ENCODE peak calls at places on chromosomes 5 and 9, in six cellular contexts. One of them, this sample, is unnamed.

GRCh38 chr9:79221084-79221483 is 350.7 kb upstream of the TLE4 start:
- ATAC-seq in HCT116: no peak
- ATAC-seq in K562: no peak
- ATAC-seq in upper lobe of left lung: no peak
- ATAC-seq in HepG2: no peak
- ATAC-seq in GM12878: no peak
- ATAC-seq in this sample: no peak

GRCh38 chr5:111299831-111300432 is 75.7 kb downstream of the CAMK4 start:
- ATAC-seq in HCT116: no peak
- ATAC-seq in K562: no peak
- ATAC-seq in upper lobe of left lung: no peak
- ATAC-seq in HepG2: no peak
- ATAC-seq in GM12878: peak; percentile 87
- ATAC-seq in this sample: no peak

GRCh38 chr9:3435732-3436131 is 90.1 kb downstream of the RFX3 start:
- ATAC-seq in HCT116: no peak
- ATAC-seq in K562: no peak
- ATAC-seq in upper lobe of left lung: no peak
- ATAC-seq in HepG2: no peak
- ATAC-seq in GM12878: no peak
- ATAC-seq in this sample: no peak

GRCh38 chr5:152527358-152528048 is 122.4 kb upstream of the NMUR2 start:
- ATAC-seq in HCT116: no peak
- ATAC-seq in K562: no peak
- ATAC-seq in upper lobe of left lung: no peak
- ATAC-seq in HepG2: no peak
- ATAC-seq in GM12878: peak; percentile 67
- ATAC-seq in this sample: no peak

GRCh38 chr9:27542519-27542918 is 12.9 kb upstream of the MOB3B start:
- ATAC-seq in HCT116: no peak
- ATAC-seq in K562: no peak
- ATAC-seq in upper lobe of left lung: no peak
- ATAC-seq in HepG2: no peak
- ATAC-seq in GM12878: no peak
- ATAC-seq in this sample: no peak

GRCh38 chr5:4192111-4192510 is 596.5 kb downstream of the IRX1 start:
- ATAC-seq in HCT116: no peak
- ATAC-seq in K562: peak; percentile 57
- ATAC-seq in upper lobe of left lung: no peak
- ATAC-seq in HepG2: no peak
- ATAC-seq in GM12878: no peak
- ATAC-seq in this sample: no peak

GRCh38 chr5:146052780-146053179 is 52.6 kb downstream of the PLAC8L1 start:
- ATAC-seq in HCT116: peak; percentile 77
- ATAC-seq in K562: peak; percentile 76
- ATAC-seq in upper lobe of left lung: no peak
- ATAC-seq in HepG2: peak; percentile 83
- ATAC-seq in GM12878: peak; percentile 70
- ATAC-seq in this sample: no peak

GRCh38 chr9:127187231-127187956 is 65.0 kb upstream of the ANGPTL2 start:
- ATAC-seq in HCT116: peak; percentile 87
- ATAC-seq in K562: peak; percentile 93
- ATAC-seq in upper lobe of left lung: peak; percentile 85
- ATAC-seq in HepG2: peak; percentile 79
- ATAC-seq in GM12878: no peak
- ATAC-seq in this sample: peak; percentile 83

GRCh38 chr9:94861589-94862241 is 135.2 kb downstream of the AOPEP start:
- ATAC-seq in HCT116: no peak
- ATAC-seq in K562: no peak
- ATAC-seq in upper lobe of left lung: peak; percentile 19
- ATAC-seq in HepG2: no peak
- ATAC-seq in GM12878: no peak
- ATAC-seq in this sample: peak; percentile 73

GRCh38 chr5:10631597-10631996 is 67.7 kb downstream of the ANKRD33B start:
- ATAC-seq in HCT116: no peak
- ATAC-seq in K562: no peak
- ATAC-seq in upper lobe of left lung: no peak
- ATAC-seq in HepG2: no peak
- ATAC-seq in GM12878: peak; percentile 9
- ATAC-seq in this sample: no peak
- H3K4me1 ChIP-seq in HCT116: peaks cover 78% of the 10 kb centered on the region
- H3K4me1 ChIP-seq in K562: peaks cover 12% of the 10 kb centered on the region
- H3K4me1 ChIP-seq in upper lobe of left lung: peaks cover 29% of the 10 kb centered on the region
- H3K4me1 ChIP-seq in HepG2: peaks cover 7% of the 10 kb centered on the region
- H3K4me1 ChIP-seq in GM12878: peaks cover 83% of the 10 kb centered on the region
- H3K4me1 ChIP-seq in this sample: peaks cover 21% of the 10 kb centered on the region

DNA sequence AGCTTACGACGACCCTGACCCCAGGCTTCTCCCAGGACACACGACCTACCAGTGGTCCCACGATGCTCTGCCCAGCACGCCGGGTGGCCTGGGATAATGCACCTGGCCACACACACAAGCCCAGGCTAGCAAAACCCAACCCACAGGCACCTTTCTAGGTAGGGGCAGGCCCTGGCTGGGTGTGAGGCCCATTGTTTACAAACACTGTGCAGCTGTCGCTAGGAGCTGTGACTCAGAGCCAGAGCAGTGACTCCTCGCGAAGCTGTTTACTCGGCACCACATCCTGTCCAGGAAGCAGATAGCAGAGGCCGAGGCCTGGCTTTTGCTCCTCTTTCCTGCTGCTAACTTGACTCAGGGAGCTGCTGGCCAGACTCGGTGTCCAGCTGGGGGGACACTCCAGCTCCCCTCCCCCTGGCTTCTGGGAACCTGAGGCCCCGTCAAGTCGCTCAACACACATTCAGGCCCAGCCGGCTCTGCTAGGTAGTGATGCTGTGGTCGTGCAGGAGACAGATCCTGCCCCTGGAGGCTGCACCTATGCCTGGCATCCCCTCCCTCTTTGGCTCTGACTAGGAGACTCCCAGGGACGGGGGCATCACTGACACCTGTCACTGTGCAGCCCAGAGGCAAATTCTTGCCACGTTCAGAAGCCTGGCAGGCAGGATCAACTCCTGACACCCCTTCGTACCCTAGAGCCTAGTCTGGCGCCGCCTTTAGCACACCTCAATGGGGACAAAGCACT is 12.8 kb upstream of the RALGDS start:
- ATAC-seq in HCT116: peak; percentile 79
- ATAC-seq in K562: peak; percentile 92
- ATAC-seq in upper lobe of left lung: peak; percentile 89
- ATAC-seq in HepG2: peak; percentile 98
- ATAC-seq in GM12878: peak; percentile 93
- ATAC-seq in this sample: peak; percentile 92
- TF ChIP-seq POLR2A in HCT116: no peak
- TF ChIP-seq POLR2A in K562: no peak
- TF ChIP-seq POLR2A in upper lobe of left lung: no peak
- TF ChIP-seq POLR2A in HepG2: no peak
- TF ChIP-seq POLR2A in GM12878: peak; percentile 70
- TF ChIP-seq POLR2A in this sample: no peak

GRCh38 chr5:9479361-9479760 is 66.5 kb downstream of the SEMA5A start:
- ATAC-seq in HCT116: no peak
- ATAC-seq in K562: no peak
- ATAC-seq in upper lobe of left lung: no peak
- ATAC-seq in HepG2: no peak
- ATAC-seq in GM12878: no peak
- ATAC-seq in this sample: no peak

GRCh38 chr5:9480499-9480898 is 65.4 kb downstream of the SEMA5A start:
- ATAC-seq in HCT116: no peak
- ATAC-seq in K562: no peak
- ATAC-seq in upper lobe of left lung: no peak
- ATAC-seq in HepG2: no peak
- ATAC-seq in GM12878: no peak
- ATAC-seq in this sample: no peak

GRCh38 chr5:9474241-9475002 is 71.5 kb downstream of the SEMA5A start:
- ATAC-seq in HCT116: no peak
- ATAC-seq in K562: no peak
- ATAC-seq in upper lobe of left lung: no peak
- ATAC-seq in HepG2: no peak
- ATAC-seq in GM12878: no peak
- ATAC-seq in this sample: no peak

GRCh38 chr5:9479981-9480380 is 65.9 kb downstream of the SEMA5A start:
- ATAC-seq in HCT116: no peak
- ATAC-seq in K562: no peak
- ATAC-seq in upper lobe of left lung: no peak
- ATAC-seq in HepG2: no peak
- ATAC-seq in GM12878: no peak
- ATAC-seq in this sample: no peak

DNA sequence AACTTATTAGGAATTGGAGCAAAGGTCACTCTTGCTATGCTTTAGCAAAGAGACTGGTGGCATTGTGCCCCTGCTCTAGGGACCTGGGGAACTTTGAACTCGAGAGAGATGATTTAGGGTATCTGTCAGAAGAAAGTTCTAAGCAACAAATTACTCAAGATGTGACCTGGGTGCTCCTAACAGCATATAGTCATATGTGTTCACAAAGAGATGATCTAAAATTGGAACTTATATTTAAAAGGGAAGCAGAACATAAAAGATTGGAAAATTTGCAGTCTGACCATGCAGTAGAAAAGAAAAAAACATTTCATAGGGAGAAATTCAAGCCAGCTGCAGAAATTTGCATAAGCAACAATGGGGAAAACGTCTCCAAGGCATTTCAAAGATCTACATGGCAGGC is 68.3 kb downstream of the SEMA5A start:
- ATAC-seq in HCT116: no peak
- ATAC-seq in K562: no peak
- ATAC-seq in upper lobe of left lung: no peak
- ATAC-seq in HepG2: no peak
- ATAC-seq in GM12878: no peak
- ATAC-seq in this sample: no peak
- TF ChIP-seq POLR2AphosphoS5 in HCT116: no peak
- TF ChIP-seq POLR2AphosphoS5 in K562: no peak
- TF ChIP-seq POLR2AphosphoS5 in upper lobe of left lung: no peak
- TF ChIP-seq POLR2AphosphoS5 in HepG2: no peak
- TF ChIP-seq POLR2AphosphoS5 in GM12878: no peak
- TF ChIP-seq POLR2AphosphoS5 in this sample: no peak

DNA sequence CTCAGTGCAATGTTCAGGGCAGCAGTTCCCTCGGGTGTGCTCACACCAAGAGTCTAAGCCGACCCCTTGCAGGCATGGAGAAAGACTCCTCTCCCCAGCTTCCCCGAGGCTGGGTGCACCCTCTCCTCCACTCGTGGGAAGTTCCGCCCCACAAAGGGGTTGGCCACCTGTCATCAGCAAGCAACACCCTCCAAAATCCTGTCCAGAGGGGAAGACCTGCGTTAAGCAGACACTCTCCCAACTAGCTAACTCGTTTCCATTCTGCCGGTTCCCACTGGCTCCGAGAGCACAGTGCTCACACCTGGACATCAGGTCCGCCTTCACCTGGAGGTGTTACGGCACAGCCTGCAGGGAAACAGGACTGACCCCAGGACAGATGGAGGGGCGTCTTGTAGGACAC is 117.9 kb upstream of the IRX4 start:
- ATAC-seq in HCT116: no peak
- ATAC-seq in K562: no peak
- ATAC-seq in upper lobe of left lung: no peak
- ATAC-seq in HepG2: no peak
- ATAC-seq in GM12878: no peak
- ATAC-seq in this sample: no peak
- H3K4me1 ChIP-seq in HCT116: no peaks in the 10 kb centered on the region
- H3K4me1 ChIP-seq in K562: no peaks in the 10 kb centered on the region
- H3K4me1 ChIP-seq in upper lobe of left lung: no peaks in the 10 kb centered on the region
- H3K4me1 ChIP-seq in HepG2: no peaks in the 10 kb centered on the region
- H3K4me1 ChIP-seq in GM12878: no peaks in the 10 kb centered on the region
- H3K4me1 ChIP-seq in this sample: no peaks in the 10 kb centered on the region

DNA sequence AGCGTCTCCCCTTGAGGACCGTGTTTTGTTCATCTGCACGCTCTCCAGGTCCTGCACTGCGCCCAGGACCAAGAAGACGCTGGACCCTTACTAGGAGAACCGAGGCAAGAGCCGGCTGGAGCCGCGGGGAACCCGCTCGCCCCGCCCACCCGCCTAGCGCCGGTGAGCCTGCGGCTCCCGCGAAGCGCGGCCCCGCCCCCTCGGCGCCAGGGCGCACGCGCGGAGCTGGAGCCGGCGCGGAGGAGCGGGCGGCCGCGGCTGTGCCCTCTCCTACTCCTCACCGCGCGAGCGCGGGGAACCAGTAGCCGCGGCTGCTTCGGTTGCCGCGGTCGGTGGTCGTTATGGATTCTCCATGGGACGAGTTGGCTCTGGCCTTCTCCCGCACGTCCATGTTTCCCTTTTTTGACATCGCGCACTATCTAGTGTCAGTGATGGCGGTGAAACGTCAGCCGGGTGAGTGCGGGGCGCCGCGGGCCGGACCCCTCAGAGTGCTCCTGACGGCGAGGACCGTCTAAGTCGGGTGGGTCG is at the start of gene TMEM38B:
- ATAC-seq in HCT116: peak; percentile 88
- ATAC-seq in K562: peak; percentile 85
- ATAC-seq in upper lobe of left lung: peak; percentile 99
- ATAC-seq in HepG2: peak; percentile 93
- ATAC-seq in GM12878: peak; percentile 88
- ATAC-seq in this sample: peak; percentile 95
- TF ChIP-seq POLR2A in HCT116: peak; percentile 78
- TF ChIP-seq POLR2A in K562: peak; percentile 78
- TF ChIP-seq POLR2A in upper lobe of left lung: no peak
- TF ChIP-seq POLR2A in HepG2: peak; percentile 74
- TF ChIP-seq POLR2A in GM12878: peak; percentile 71
- TF ChIP-seq POLR2A in this sample: peak; percentile 55

GRCh38 chr5:159743234-159743633 is 173.0 kb upstream of the ADRA1B start:
- ATAC-seq in HCT116: no peak
- ATAC-seq in K562: no peak
- ATAC-seq in upper lobe of left lung: no peak
- ATAC-seq in HepG2: no peak
- ATAC-seq in GM12878: no peak
- ATAC-seq in this sample: no peak
- TF ChIP-seq POLR2AphosphoS5 in HCT116: no peak
- TF ChIP-seq POLR2AphosphoS5 in K562: no peak
- TF ChIP-seq POLR2AphosphoS5 in upper lobe of left lung: no peak
- TF ChIP-seq POLR2AphosphoS5 in HepG2: no peak
- TF ChIP-seq POLR2AphosphoS5 in GM12878: no peak
- TF ChIP-seq POLR2AphosphoS5 in this sample: no peak

GRCh38 chr5:54645888-54646284 is 128.3 kb downstream of the SNX18 start:
- ATAC-seq in HCT116: no peak
- ATAC-seq in K562: no peak
- ATAC-seq in upper lobe of left lung: peak; percentile 25
- ATAC-seq in HepG2: no peak
- ATAC-seq in GM12878: no peak
- ATAC-seq in this sample: peak; percentile 17
- H3K4me1 ChIP-seq in HCT116: peaks cover 24% of the 10 kb centered on the region
- H3K4me1 ChIP-seq in K562: peaks cover 6% of the 10 kb centered on the region
- H3K4me1 ChIP-seq in upper lobe of left lung: peaks cover 35% of the 10 kb centered on the region
- H3K4me1 ChIP-seq in HepG2: no peaks in the 10 kb centered on the region
- H3K4me1 ChIP-seq in GM12878: peaks cover 20% of the 10 kb centered on the region
- H3K4me1 ChIP-seq in this sample: peaks cover 3% of the 10 kb centered on the region